ENCODE peak calls at places on chromosome 16, in seven cellular contexts. I, Y, Q, F, V, E and R are unnamed samples.

GRCh38 chr16:89770367-89770766 is 46.1 kb downstream of the FANCA start:
- DNase-seq in I (no peak), Y (no peak), Q (no peak), F (no peak), V (no peak), E (no peak), R (no peak)

GRCh38 chr16:69693916-69694315 is 32.4 kb downstream of the NQO1 start:
- DNase-seq in I (no peak), Y (no peak), Q (no peak), F (no peak), V (no peak), E (no peak), R (no peak)

GRCh38 chr16:26765087-26765486 is 301.6 kb upstream of the C16orf82 start:
- DNase-seq in I (no peak), Y (no peak), Q (no peak), F (no peak), V (no peak), E (no peak), R (no peak)

GRCh38 chr16:59849716-59850115 is 1115.6 kb upstream of the GOT2 start:
- DNase-seq in I (no peak), Y (no peak), Q (no peak), F (no peak), V (no peak), E (no peak), R (no peak)

GRCh38 chr16:68711421-68712139 is 25.5 kb upstream of the CDH1 start:
- DNase-seq in I (no peak), Y (peak; percentile 58), Q (no peak), F (no peak), V (no peak), E (no peak), R (no peak)

GRCh38 chr16:31273676-31274075 is 13.9 kb downstream of the ITGAM start:
- DNase-seq in I (no peak), Y (no peak), Q (no peak), F (no peak), V (no peak), E (no peak), R (no peak)

GRCh38 chr16:56910114-56910511 is 21.8 kb upstream of the HERPUD1 start:
- DNase-seq in I (no peak), Y (no peak), Q (no peak), F (no peak), V (no peak), E (no peak), R (no peak)

GRCh38 chr16:52592778-52593177 is 45.8 kb upstream of the TOX3 start:
- DNase-seq in I (no peak), Y (no peak), Q (no peak), F (no peak), V (no peak), E (no peak), R (no peak)

GRCh38 chr16:86905302-86905701 is 327.0 kb downstream of the FOXL1 start:
- DNase-seq in I (no peak), Y (no peak), Q (no peak), F (no peak), V (no peak), E (no peak), R (no peak)

GRCh38 chr16:89026121-89026612 is 49.2 kb upstream of the CBFA2T3 start:
- DNase-seq in I (no peak), Y (no peak), Q (no peak), F (no peak), V (no peak), E (peak; percentile 10), R (no peak)

GRCh38 chr16:80552277-80552676 is 11.5 kb downstream of the DYNLRB2 start:
- DNase-seq in I (no peak), Y (no peak), Q (no peak), F (no peak), V (no peak), E (no peak), R (no peak)

DNA sequence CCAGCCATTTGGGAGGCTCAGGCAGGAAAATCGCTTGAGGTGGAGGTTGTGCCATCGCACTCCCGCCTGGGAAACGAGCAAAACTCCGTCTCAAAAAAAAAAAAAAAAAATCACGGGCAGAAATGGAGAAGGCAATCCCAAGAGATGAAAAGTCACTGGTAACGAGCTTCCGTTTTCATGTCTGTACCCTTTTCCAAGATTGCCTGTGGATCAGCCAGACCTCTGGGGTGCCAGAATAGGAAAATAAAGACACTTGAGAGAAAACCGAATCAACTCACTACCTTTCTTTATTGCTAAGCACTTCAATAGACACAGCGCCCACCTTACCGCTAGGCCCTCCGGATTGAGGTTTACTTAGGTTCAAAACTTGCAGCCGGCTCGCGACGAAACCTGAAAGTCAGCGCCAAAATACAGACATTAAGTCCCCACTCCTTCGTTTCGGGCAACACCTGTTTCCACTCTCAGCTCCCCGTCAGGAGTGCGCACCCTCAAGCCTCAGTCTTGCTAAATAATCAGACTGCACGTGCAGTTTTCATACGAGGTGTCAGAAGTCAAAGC is 970 bp upstream of the TRAF7 start:
- DNase-seq in I (no peak), Y (no peak), Q (peak; percentile 25), F (no peak), V (no peak), E (no peak), R (peak; percentile 24)
- H3K4me1 ChIP-seq in I (peaks cover 41% of the 10 kb centered on the region), Y (peaks cover 85% of the 10 kb centered on the region), Q (peaks cover 82% of the 10 kb centered on the region), F (peaks cover 33% of the 10 kb centered on the region), V (peaks cover 39% of the 10 kb centered on the region), E (peaks cover 50% of the 10 kb centered on the region), R (peaks cover 11% of the 10 kb centered on the region)

DNA sequence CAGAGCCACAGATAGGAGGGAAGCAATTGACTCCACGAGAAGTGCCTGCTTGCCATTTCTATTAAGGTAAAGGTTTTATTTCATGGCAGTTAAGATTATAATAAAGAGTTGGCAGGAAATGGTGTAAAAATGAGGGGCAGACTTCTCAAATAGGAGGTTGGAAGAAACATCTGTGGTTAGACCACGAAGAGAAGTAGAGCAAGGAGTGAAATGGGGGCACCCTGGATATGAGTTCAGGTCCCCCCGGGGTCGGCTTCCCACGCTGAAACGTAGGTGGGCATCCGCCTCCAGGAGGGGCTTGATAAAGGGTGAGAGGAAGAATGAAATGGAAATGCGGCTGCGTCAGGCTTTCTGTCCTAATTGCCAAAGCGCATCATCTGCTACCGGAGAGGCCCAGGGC is 209.1 kb downstream of the MAF start:
- DNase-seq in I (no peak), Y (no peak), Q (no peak), F (no peak), V (no peak), E (no peak), R (no peak)
- H3K27ac ChIP-seq in I (no peak overlapping the region), Y (no peak overlapping the region), Q (no peak overlapping the region), F (no peak overlapping the region), V (no peak overlapping the region), E (no peak overlapping the region), R (no peak overlapping the region)

GRCh38 chr16:23833504-23833903 is 2.3 kb upstream of the PRKCB start:
- DNase-seq in I (no peak), Y (no peak), Q (no peak), F (no peak), V (no peak), E (no peak), R (no peak)

GRCh38 chr16:23836404-23837291 is 865 bp downstream of the PRKCB start:
- DNase-seq in I (no peak), Y (peak; percentile 67), Q (peak; percentile 82), F (peak; percentile 32), V (no peak), E (peak; percentile 27), R (peak; percentile 61)

GRCh38 chr16:23836078-23836403 is 258 bp downstream of the PRKCB start:
- DNase-seq in I (no peak), Y (peak; percentile 49), Q (no peak), F (no peak), V (no peak), E (no peak), R (no peak)

GRCh38 chr16:23833960-23834685 is 1.7 kb upstream of the PRKCB start:
- DNase-seq in I (no peak), Y (no peak), Q (no peak), F (no peak), V (no peak), E (no peak), R (no peak)

GRCh38 chr16:23835390-23836077 is at the start of gene PRKCB:
- DNase-seq in I (peak; percentile 49), Y (peak; percentile 89), Q (peak; percentile 96), F (peak; percentile 92), V (no peak), E (peak; percentile 84), R (peak; percentile 92)
- H3K4me1 ChIP-seq in I (no peaks in the 10 kb centered on the region), Y (peaks cover 9% of the 10 kb centered on the region), Q (peaks cover 18% of the 10 kb centered on the region), F (no peaks in the 10 kb centered on the region), V (no peaks in the 10 kb centered on the region), E (peaks cover 29% of the 10 kb centered on the region), R (no peaks in the 10 kb centered on the region)

GRCh38 chr16:72768611-72769010 is 279.3 kb downstream of the ZFHX3 start:
- DNase-seq in I (no peak), Y (no peak), Q (no peak), F (no peak), V (no peak), E (no peak), R (no peak)
- H3K27ac ChIP-seq in I (no peak overlapping the region), Y (no peak overlapping the region), Q (no peak overlapping the region), F (no peak overlapping the region), V (no peak overlapping the region), E (no peak overlapping the region), R (no peak overlapping the region)